ENCODE peak calls at places on chromosomes 7 and 10, in four cellular contexts. D, O, Q and B are unnamed samples.

GRCh38 chr7:22182139-22182538 is 174.8 kb downstream of the RAPGEF5 start:
- DNase-seq in D (no peak), Q (no peak), O (no peak), B (no peak)

GRCh38 chr10:64648915-64649314 is 1127.7 kb downstream of the REEP3 start:
- DNase-seq in D (no peak), O (no peak), Q (no peak), B (no peak)

GRCh38 chr10:16992611-16993119 is 136.9 kb downstream of the CUBN start:
- DNase-seq in D (peak), O (no peak), Q (no peak), B (no peak)

GRCh38 chr7:68009716-68010115 is 1013.1 kb downstream of the TYW1 start:
- DNase-seq in Q (no peak), D (no peak), O (no peak), B (no peak)

GRCh38 chr10:125134483-125134848 is 25.9 kb downstream of the CTBP2 start:
- DNase-seq in D (no peak), Q (no peak), O (no peak), B (no peak)

GRCh38 chr7:85583225-85583672 is 396.4 kb upstream of the SEMA3D start:
- DNase-seq in Q (no peak), O (no peak), D (no peak), B (no peak)

GRCh38 chr10:36630267-36630666 is 495.1 kb upstream of the ANKRD30A start:
- DNase-seq in Q (no peak), O (no peak), D (no peak), B (no peak)

GRCh38 chr10:98039690-98040381 is 9.4 kb upstream of the CRTAC1 start:
- DNase-seq in D (no peak), O (no peak), Q (no peak), B (no peak)

GRCh38 chr7:98354511-98355249 is 46.2 kb downstream of the BAIAP2L1 start:
- DNase-seq in Q (no peak), O (no peak), D (peak), B (peak)

GRCh38 chr10:53719658-53720057 is 947.1 kb upstream of the MBL2 start:
- DNase-seq in Q (no peak), D (no peak), O (no peak), B (no peak)

GRCh38 chr10:49397036-49397999 is 1.4 kb upstream of the DRGX start:
- DNase-seq in D (no peak), O (peak), Q (peak), B (no peak)

GRCh38 chr10:50417906-50418697 is 166.8 kb upstream of the ASAH2 start:
- DNase-seq in Q (peak), D (peak), O (peak), B (peak)

GRCh38 chr7:134140889-134141867 is 14.0 kb downstream of the LRGUK start:
- DNase-seq in Q (peak), O (peak), D (peak), B (peak)

GRCh38 chr10:47179291-47179647 is 120.7 kb upstream of the GDF10 start:
- DNase-seq in D (no peak), Q (no peak), O (no peak), B (no peak)

GRCh38 chr10:114043532-114044250 is at the start of gene ADRB1:
- DNase-seq in D (peak), O (peak), Q (no peak), B (peak)

GRCh38 chr7:155182406-155182970 is 112.4 kb downstream of the HTR5A start:
- DNase-seq in Q (no peak), D (no peak), O (no peak), B (no peak)

GRCh38 chr10:62224606-62225005 is 44.0 kb downstream of the RTKN2 start:
- DNase-seq in D (no peak), O (no peak), Q (no peak), B (peak)

GRCh38 chr10:123538401-123539320 is 127.5 kb upstream of the GPR26 start:
- DNase-seq in O (no peak), Q (peak), D (no peak), B (peak)

GRCh38 chr7:29288534-29289091 is 94.0 kb downstream of the CHN2 start:
- DNase-seq in D (no peak), O (peak), Q (no peak), B (no peak)

GRCh38 chr7:94375167-94375566 is 19.5 kb upstream of the COL1A2 start:
- DNase-seq in D (peak), Q (no peak), O (no peak), B (no peak)

GRCh38 chr7:10703981-10704380 is 269.7 kb upstream of the PHF14 start:
- DNase-seq in O (no peak), Q (no peak), D (no peak), B (peak)

GRCh38 chr10:99695761-99696160 is 36.2 kb downstream of the COX15 start:
- DNase-seq in D (no peak), O (no peak), Q (no peak), B (no peak)

GRCh38 chr10:80669485-80669884 is 131.8 kb downstream of the SH2D4B start:
- DNase-seq in O (no peak), D (no peak), Q (no peak), B (no peak)

GRCh38 chr10:5079836-5080235 is 14.4 kb upstream of the AKR1C3 start:
- DNase-seq in O (no peak), D (no peak), Q (no peak), B (no peak)

DNA sequence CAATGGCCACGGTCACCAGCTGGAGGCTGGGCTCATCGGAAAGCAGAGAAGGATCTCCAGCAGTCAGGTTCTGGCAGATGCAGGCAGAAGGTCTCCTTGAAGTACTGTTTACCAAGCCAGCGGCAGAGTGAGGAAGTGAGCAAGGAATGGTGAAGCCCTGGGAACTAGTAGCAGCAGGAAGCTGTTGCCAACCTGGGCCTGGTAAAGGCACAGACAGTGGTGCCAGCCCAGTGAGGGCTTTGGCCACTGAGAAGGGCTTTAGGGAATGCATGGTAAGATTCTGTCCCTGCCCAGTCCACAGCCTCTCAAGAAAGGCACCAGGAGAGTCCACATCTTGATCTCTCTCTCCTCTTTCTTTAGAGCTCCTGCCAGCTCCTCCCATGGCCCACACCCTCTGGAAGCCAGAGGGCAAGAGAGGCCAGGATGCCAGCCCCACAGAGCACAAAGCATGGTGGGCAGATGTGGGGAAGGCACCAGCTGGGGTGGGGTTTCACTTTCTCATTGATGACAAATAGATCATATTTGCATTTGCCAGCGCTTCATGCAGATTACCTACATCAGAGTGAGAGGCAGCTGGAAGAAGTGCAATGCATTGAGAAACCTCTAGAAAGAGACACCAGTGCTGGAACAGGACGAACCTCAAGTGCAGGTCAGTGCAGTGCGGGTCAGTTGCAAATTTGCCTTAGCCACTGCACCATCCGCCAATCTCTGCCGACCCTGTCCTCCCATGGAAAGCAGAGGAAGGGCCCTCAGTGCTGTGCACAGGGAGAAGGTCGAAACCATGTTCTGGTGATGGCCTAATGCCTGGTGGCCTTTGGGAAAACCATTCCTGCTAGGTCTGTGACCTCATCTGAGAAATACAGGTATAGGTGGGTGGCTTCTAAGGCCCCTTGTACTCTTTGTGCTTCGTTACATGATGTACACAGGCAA is 667.8 kb upstream of the MKI67 start:
- DNase-seq in O (no peak), D (no peak), Q (no peak), B (no peak)
- H3K9ac ChIP-seq in O (no peak), D (no peak), Q (no peak), B (no peak)

GRCh38 chr7:107999814-108000560 is 3.0 kb downstream of the LAMB1 start:
- DNase-seq in O (no peak), D (no peak), Q (no peak), B (peak)
- H3K9ac ChIP-seq in O (no peak), D (no peak), Q (no peak), B (no peak)

DNA sequence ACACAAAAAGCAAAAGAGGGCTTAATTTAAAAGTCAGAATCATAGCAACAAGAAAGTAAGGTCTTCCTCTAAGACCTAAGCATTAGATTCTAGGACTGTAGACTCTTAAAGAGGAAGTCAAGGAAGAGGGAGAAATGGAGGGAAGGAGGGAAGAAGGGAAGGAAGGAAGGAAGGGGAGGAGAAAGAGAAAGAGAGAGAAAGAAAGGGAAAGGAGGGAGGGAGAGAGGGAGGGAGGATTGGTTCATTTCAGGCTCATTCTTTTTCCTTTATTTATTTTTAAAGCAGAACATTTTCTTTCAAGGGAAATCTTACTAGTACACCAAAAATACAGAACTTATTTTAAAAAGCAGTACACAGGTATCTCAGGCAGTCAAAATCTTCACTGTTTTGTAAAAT is 81.1 kb downstream of the DLG5 start:
- DNase-seq in O (no peak), D (no peak), Q (no peak), B (no peak)
- H3K9ac ChIP-seq in O (no peak), D (no peak), Q (no peak), B (peak)

GRCh38 chr10:92929896-92930295 is 81.6 kb downstream of the EXOC6 start:
- DNase-seq in D (no peak), Q (no peak), O (no peak), B (no peak)
- H3K9ac ChIP-seq in D (no peak), Q (no peak), O (no peak), B (no peak)

GRCh38 chr10:93758911-93759410 is 1.2 kb downstream of the LGI1 start:
- DNase-seq in Q (no peak), D (no peak), O (no peak), B (no peak)
- H3K9ac ChIP-seq in Q (no peak), D (no peak), O (no peak), B (no peak)

GRCh38 chr10:28925154-28925663 is 247.9 kb downstream of the BAMBI start:
- DNase-seq in Q (no peak), D (no peak), O (no peak), B (no peak)
- H3K9ac ChIP-seq in Q (no peak), D (no peak), O (no peak), B (no peak)

GRCh38 chr7:44637788-44638594 is 31.6 kb downstream of the OGDH start:
- DNase-seq in D (peak), O (no peak), Q (peak), B (peak)
- H3K9ac ChIP-seq in D (peak), O (no peak), Q (no peak), B (peak)

GRCh38 chr7:69318794-69319193 is 279.5 kb upstream of the AUTS2 start:
- DNase-seq in O (no peak), D (no peak), Q (no peak), B (no peak)
- H3K9ac ChIP-seq in O (no peak), D (no peak), Q (no peak), B (no peak)